ENCODE peak calls at places on chromosome 21, in five cellular contexts. K is WERI-Rb-1, N is psoas muscle, D is GM23248, I is IMR-90. H is an unnamed sample.

GRCh38 chr21:32437729-32438128 is 25.2 kb downstream of the EVA1C start:
- DNase-seq in N (no peak), I (no peak), K (no peak), D (no peak), H (no peak)

GRCh38 chr21:28587748-28588147 is 404.9 kb downstream of the LTN1 start:
- DNase-seq in I (peak; percentile 24), N (no peak), D (peak; percentile 30), K (no peak), H (no peak)

GRCh38 chr21:36753556-36753955 is 54.6 kb downstream of the SIM2 start:
- DNase-seq in N (no peak), D (peak; percentile 46), K (no peak), I (peak; percentile 87), H (no peak)

GRCh38 chr21:20822559-20823133 is 175.6 kb upstream of the NCAM2 start:
- DNase-seq in K (no peak), D (no peak), N (no peak), I (no peak), H (peak; percentile 42)

GRCh38 chr21:36482673-36483072 is 2.8 kb upstream of the CLDN14 start:
- DNase-seq in N (no peak), D (no peak), K (no peak), I (no peak), H (no peak)

GRCh38 chr21:38048241-38048640 is 132.0 kb upstream of the KCNJ6 start:
- DNase-seq in K (no peak), N (no peak), D (no peak), I (no peak), H (no peak)

GRCh38 chr21:28590026-28590425 is 402.7 kb downstream of the LTN1 start:
- DNase-seq in K (no peak), D (no peak), I (no peak), N (no peak), H (no peak)

GRCh38 chr21:36385909-36386642 is 884 bp downstream of the CHAF1B start:
- DNase-seq in D (peak; percentile 48), N (no peak), I (peak; percentile 11), K (no peak), H (peak; percentile 16)

GRCh38 chr21:34791776-34792503 is 123.1 kb downstream of the CLIC6 start:
- DNase-seq in K (no peak), N (no peak), D (no peak), I (no peak), H (peak; percentile 54)

GRCh38 chr21:43645414-43645891 is 13.8 kb downstream of the HSF2BP start:
- DNase-seq in K (peak; percentile 24), D (peak; percentile 88), I (peak; percentile 82), N (no peak), H (peak; percentile 67)

GRCh38 chr21:29656504-29657227 is 283.1 kb downstream of the GRIK1 start:
- DNase-seq in I (peak; percentile 85), N (no peak), K (no peak), D (peak; percentile 69), H (no peak)

GRCh38 chr21:31316488-31317169 is 27.4 kb downstream of the TIAM1 start:
- DNase-seq in D (peak; percentile 46), K (no peak), N (no peak), I (peak; percentile 52), H (no peak)

GRCh38 chr21:31162827-31163226 is 124.6 kb upstream of the KRTAP19-8 start:
- DNase-seq in N (no peak), D (peak; percentile 82), I (peak; percentile 70), K (no peak), H (no peak)

GRCh38 chr21:39694750-39695149 is 50.2 kb upstream of the IGSF5 start:
- DNase-seq in I (no peak), D (no peak), K (no peak), N (no peak), H (no peak)

GRCh38 chr21:42533306-42533962 is 19.8 kb downstream of the SLC37A1 start:
- DNase-seq in K (no peak), I (no peak), D (no peak), N (no peak), H (no peak)
- H3K36me3 ChIP-seq in K (no peaks in the 10 kb centered on the region), I (no peaks in the 10 kb centered on the region), D (no peaks in the 10 kb centered on the region), N (no peaks in the 10 kb centered on the region), H (peaks cover 2% of the 10 kb centered on the region)

DNA sequence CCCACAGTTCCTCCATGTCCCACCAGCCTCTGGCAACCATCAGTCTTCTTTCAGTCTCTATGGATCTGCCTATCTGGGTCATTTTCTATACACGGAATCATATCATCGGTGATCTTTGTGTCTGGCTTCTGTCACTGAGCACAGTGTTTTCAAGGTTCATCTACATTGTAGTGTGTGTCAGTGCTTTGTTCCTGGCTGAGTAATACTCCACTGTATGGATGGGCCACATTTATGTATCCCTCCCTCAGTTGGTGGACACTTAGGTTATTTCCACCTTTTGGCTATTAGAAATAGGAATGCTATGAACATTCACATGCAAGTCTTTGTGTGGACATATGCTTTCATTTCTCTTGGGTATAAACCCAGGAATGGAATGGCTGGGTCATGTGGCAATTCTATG is 46.6 kb downstream of the RIPK4 start:
- DNase-seq in K (no peak), D (no peak), I (no peak), N (no peak), H (no peak)
- H3K4me3 ChIP-seq in K (no peak overlapping the region), D (no peak overlapping the region), I (no peak overlapping the region), N (no peak overlapping the region), H (no peak overlapping the region)

GRCh38 chr21:44804762-44805161 is 3.1 kb upstream of the UBE2G2 start:
- DNase-seq in N (no peak), K (peak; percentile 66), D (no peak), I (no peak), H (no peak)
- H3K36me3 ChIP-seq in N (peaks cover 3% of the 10 kb centered on the region), K (peaks cover 68% of the 10 kb centered on the region), D (peaks cover 22% of the 10 kb centered on the region), I (peaks cover 39% of the 10 kb centered on the region), H (peaks cover 9% of the 10 kb centered on the region)

GRCh38 chr21:17793271-17793670 is 25.9 kb downstream of the C21orf91 start:
- DNase-seq in I (no peak), D (no peak), K (no peak), N (no peak), H (no peak)
- H3K4me3 ChIP-seq in I (no peak overlapping the region), D (no peak overlapping the region), K (no peak overlapping the region), N (peak overlapping the region; percentile 50), H (no peak overlapping the region)

GRCh38 chr21:42280356-42281195 is 34.6 kb downstream of the TFF3 start:
- DNase-seq in K (no peak), I (no peak), D (no peak), N (no peak), H (no peak)

GRCh38 chr21:42279888-42280287 is 35.3 kb downstream of the TFF3 start:
- DNase-seq in I (no peak), K (no peak), D (no peak), N (no peak), H (no peak)

GRCh38 chr21:42279341-42279871 is 35.8 kb downstream of the TFF3 start:
- DNase-seq in D (no peak), I (no peak), K (no peak), N (no peak), H (peak; percentile 68)

GRCh38 chr21:42277593-42277992 is 37.6 kb downstream of the TFF3 start:
- DNase-seq in D (no peak), K (no peak), N (no peak), I (peak; percentile 39), H (no peak)

GRCh38 chr21:42278750-42279149 is 36.5 kb downstream of the TFF3 start:
- DNase-seq in N (no peak), K (no peak), I (no peak), D (no peak), H (no peak)
- H3K36me3 ChIP-seq in N (no peaks in the 10 kb centered on the region), K (peaks cover 14% of the 10 kb centered on the region), I (peaks cover 18% of the 10 kb centered on the region), D (no peaks in the 10 kb centered on the region), H (no peaks in the 10 kb centered on the region)

GRCh38 chr21:16304189-16304588 is 574.4 kb downstream of the USP25 start:
- DNase-seq in K (no peak), N (no peak), D (no peak), I (no peak), H (no peak)
- H3K4me3 ChIP-seq in K (no peak overlapping the region), N (peak overlapping the region; percentile 57), D (no peak overlapping the region), I (no peak overlapping the region), H (no peak overlapping the region)

DNA sequence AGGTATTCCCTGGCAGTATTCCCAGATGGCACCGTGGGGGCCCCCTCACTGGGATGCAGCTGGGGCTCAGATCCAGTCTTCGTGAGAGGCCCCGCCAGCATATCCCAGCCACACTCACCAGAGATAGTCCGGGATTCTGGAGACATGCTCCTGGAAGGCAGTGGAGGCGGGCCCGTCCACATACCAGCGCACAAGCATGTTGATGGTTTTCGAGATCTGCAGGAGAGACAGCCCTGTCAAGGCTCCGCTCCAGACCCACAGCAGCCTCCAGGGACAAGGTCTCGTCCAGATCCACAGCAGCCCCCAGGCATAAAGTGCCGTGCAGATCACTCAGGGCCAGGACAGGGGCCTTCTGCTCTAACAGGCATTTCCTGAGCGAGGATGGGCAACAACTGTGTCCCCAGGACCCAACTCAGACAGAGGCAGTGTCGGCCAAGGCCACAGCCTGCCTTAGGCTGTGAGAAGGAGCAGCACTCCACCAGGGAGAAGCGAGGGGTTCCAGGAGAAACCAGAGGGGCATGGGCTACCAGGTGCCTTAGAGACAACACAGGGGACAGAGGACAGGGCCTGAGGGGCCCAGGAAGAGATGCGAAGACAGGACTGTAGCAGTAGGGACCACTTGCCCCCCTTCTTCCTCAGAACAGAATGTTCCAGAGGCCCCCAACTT is 14.8 kb downstream of the LSS start:
- DNase-seq in K (no peak), I (no peak), N (no peak), D (no peak), H (no peak)
- H3K36me3 ChIP-seq in K (peaks cover 40% of the 10 kb centered on the region), I (peaks cover 37% of the 10 kb centered on the region), N (no peaks in the 10 kb centered on the region), D (no peaks in the 10 kb centered on the region), H (peaks cover 6% of the 10 kb centered on the region)

GRCh38 chr21:17238468-17238867 is 274.4 kb upstream of the CXADR start:
- DNase-seq in I (no peak), N (no peak), K (no peak), D (no peak), H (no peak)
- H3K4me3 ChIP-seq in I (no peak overlapping the region), N (no peak overlapping the region), K (no peak overlapping the region), D (no peak overlapping the region), H (no peak overlapping the region)

GRCh38 chr21:44792653-44793052 is 9.0 kb downstream of the UBE2G2 start:
- DNase-seq in I (no peak), K (no peak), N (no peak), D (no peak), H (no peak)

GRCh38 chr21:44797775-44798174 is 3.8 kb downstream of the UBE2G2 start:
- DNase-seq in N (no peak), K (no peak), D (no peak), I (no peak), H (no peak)

GRCh38 chr21:44794031-44794374 is 7.6 kb downstream of the UBE2G2 start:
- DNase-seq in D (no peak), K (no peak), N (no peak), I (no peak), H (no peak)

GRCh38 chr21:44793269-44794030 is 8.2 kb downstream of the UBE2G2 start:
- DNase-seq in I (peak; percentile 58), D (peak; percentile 79), K (peak; percentile 69), N (peak; percentile 42), H (peak; percentile 91)

GRCh38 chr21:44795342-44795741 is 6.3 kb downstream of the UBE2G2 start:
- DNase-seq in K (no peak), I (no peak), D (no peak), N (no peak), H (no peak)
- H3K36me3 ChIP-seq in K (peaks cover 42% of the 10 kb centered on the region), I (peaks cover 7% of the 10 kb centered on the region), D (peaks cover 3% of the 10 kb centered on the region), N (peaks cover 7% of the 10 kb centered on the region), H (peaks cover 5% of the 10 kb centered on the region)

H was measured in H7.